ENCODE peak calls at places on chromosomes 13 and 19, in seven cellular contexts. One of them, this sample, is unnamed.

GRCh38 chr13:111539791-111540446 is 219.5 kb downstream of the TEX29 start:
- DNase-seq in astrocyte of the cerebellum: no peak
- DNase-seq in A549: no peak
- DNase-seq in lower leg skin: no peak
- DNase-seq in HCT116: no peak
- DNase-seq in right atrium auricular region: no peak
- DNase-seq in tibial artery: peak; percentile 42
- DNase-seq in this sample: no peak

GRCh38 chr19:3608750-3609322 is 2.2 kb upstream of the TBXA2R start:
- DNase-seq in A549: no peak
- DNase-seq in lower leg skin: no peak
- DNase-seq in right atrium auricular region: no peak
- DNase-seq in astrocyte of the cerebellum: no peak
- DNase-seq in HCT116: no peak
- DNase-seq in tibial artery: peak; percentile 83
- DNase-seq in this sample: peak; percentile 63

GRCh38 chr13:95352486-95352885 is 51.2 kb upstream of the ABCC4 start:
- DNase-seq in lower leg skin: no peak
- DNase-seq in right atrium auricular region: no peak
- DNase-seq in astrocyte of the cerebellum: no peak
- DNase-seq in HCT116: no peak
- DNase-seq in tibial artery: no peak
- DNase-seq in A549: no peak
- DNase-seq in this sample: no peak

GRCh38 chr19:29106353-29106885 is 106.5 kb downstream of the UQCRFS1 start:
- DNase-seq in tibial artery: peak; percentile 31
- DNase-seq in astrocyte of the cerebellum: no peak
- DNase-seq in A549: no peak
- DNase-seq in right atrium auricular region: no peak
- DNase-seq in HCT116: no peak
- DNase-seq in lower leg skin: no peak
- DNase-seq in this sample: no peak

GRCh38 chr13:45799451-45799850 is 52.1 kb downstream of the SIAH3 start:
- DNase-seq in lower leg skin: no peak
- DNase-seq in HCT116: no peak
- DNase-seq in tibial artery: no peak
- DNase-seq in right atrium auricular region: peak; percentile 40
- DNase-seq in A549: no peak
- DNase-seq in astrocyte of the cerebellum: no peak
- DNase-seq in this sample: no peak

GRCh38 chr19:1911995-1912394 is 6.8 kb downstream of the ADAT3 start:
- DNase-seq in tibial artery: no peak
- DNase-seq in right atrium auricular region: no peak
- DNase-seq in A549: no peak
- DNase-seq in lower leg skin: no peak
- DNase-seq in astrocyte of the cerebellum: no peak
- DNase-seq in HCT116: no peak
- DNase-seq in this sample: no peak

GRCh38 chr19:38693380-38694223 is 46.2 kb downstream of the ACTN4 start:
- DNase-seq in lower leg skin: no peak
- DNase-seq in tibial artery: no peak
- DNase-seq in A549: peak; percentile 92
- DNase-seq in right atrium auricular region: no peak
- DNase-seq in astrocyte of the cerebellum: peak; percentile 39
- DNase-seq in HCT116: peak; percentile 91
- DNase-seq in this sample: peak; percentile 88

GRCh38 chr19:50669319-50670101 is 20.3 kb downstream of the C19orf81 start:
- DNase-seq in lower leg skin: no peak
- DNase-seq in astrocyte of the cerebellum: no peak
- DNase-seq in HCT116: no peak
- DNase-seq in right atrium auricular region: no peak
- DNase-seq in tibial artery: no peak
- DNase-seq in A549: peak; percentile 61
- DNase-seq in this sample: peak; percentile 6

GRCh38 chr19:16969127-16969526 is 57.5 kb downstream of the CPAMD8 start:
- DNase-seq in right atrium auricular region: no peak
- DNase-seq in astrocyte of the cerebellum: no peak
- DNase-seq in lower leg skin: peak; percentile 39
- DNase-seq in tibial artery: no peak
- DNase-seq in HCT116: no peak
- DNase-seq in A549: peak; percentile 23
- DNase-seq in this sample: no peak

GRCh38 chr13:110815471-110816204 is 99.2 kb downstream of the ANKRD10 start:
- DNase-seq in astrocyte of the cerebellum: no peak
- DNase-seq in HCT116: no peak
- DNase-seq in right atrium auricular region: no peak
- DNase-seq in tibial artery: peak; percentile 44
- DNase-seq in lower leg skin: no peak
- DNase-seq in A549: no peak
- DNase-seq in this sample: peak; percentile 8

GRCh38 chr13:32113564-32113963 is 82.0 kb downstream of the FRY start:
- DNase-seq in right atrium auricular region: no peak
- DNase-seq in HCT116: no peak
- DNase-seq in lower leg skin: no peak
- DNase-seq in astrocyte of the cerebellum: no peak
- DNase-seq in tibial artery: no peak
- DNase-seq in A549: no peak
- DNase-seq in this sample: no peak

GRCh38 chr13:75579529-75579928 is 29.9 kb downstream of the UCHL3 start:
- DNase-seq in astrocyte of the cerebellum: no peak
- DNase-seq in right atrium auricular region: no peak
- DNase-seq in HCT116: no peak
- DNase-seq in lower leg skin: no peak
- DNase-seq in tibial artery: no peak
- DNase-seq in A549: no peak
- DNase-seq in this sample: no peak

GRCh38 chr13:29801102-29801501 is 49.3 kb downstream of the UBL3 start:
- DNase-seq in astrocyte of the cerebellum: no peak
- DNase-seq in right atrium auricular region: no peak
- DNase-seq in tibial artery: no peak
- DNase-seq in lower leg skin: no peak
- DNase-seq in HCT116: no peak
- DNase-seq in A549: no peak
- DNase-seq in this sample: no peak

GRCh38 chr19:51830263-51830662 is 35.3 kb downstream of the FPR3 start:
- DNase-seq in A549: no peak
- DNase-seq in HCT116: no peak
- DNase-seq in right atrium auricular region: no peak
- DNase-seq in astrocyte of the cerebellum: no peak
- DNase-seq in tibial artery: no peak
- DNase-seq in lower leg skin: no peak
- DNase-seq in this sample: no peak

GRCh38 chr19:47225746-47226425 is 5.1 kb downstream of the BBC3 start:
- DNase-seq in tibial artery: peak; percentile 93
- DNase-seq in lower leg skin: peak; percentile 80
- DNase-seq in A549: peak; percentile 89
- DNase-seq in right atrium auricular region: peak; percentile 89
- DNase-seq in astrocyte of the cerebellum: peak; percentile 68
- DNase-seq in HCT116: no peak
- DNase-seq in this sample: peak; percentile 89
- H3K4me3 ChIP-seq in tibial artery: peak overlapping the region; percentile 82
- H3K4me3 ChIP-seq in lower leg skin: peak overlapping the region; percentile 22
- H3K4me3 ChIP-seq in A549: peak overlapping the region; percentile 89
- H3K4me3 ChIP-seq in right atrium auricular region: peak overlapping the region; percentile 84
- H3K4me3 ChIP-seq in astrocyte of the cerebellum: peak overlapping the region; percentile 87
- H3K4me3 ChIP-seq in HCT116: peak overlapping the region; percentile 76
- H3K4me3 ChIP-seq in this sample: peak overlapping the region; percentile 25

GRCh38 chr13:49421391-49421790 is 22.5 kb downstream of the CAB39L start:
- DNase-seq in right atrium auricular region: no peak
- DNase-seq in lower leg skin: no peak
- DNase-seq in HCT116: peak; percentile 10
- DNase-seq in A549: peak; percentile 29
- DNase-seq in astrocyte of the cerebellum: no peak
- DNase-seq in tibial artery: no peak
- DNase-seq in this sample: no peak
- TF ChIP-seq CTCF in right atrium auricular region: no peak
- TF ChIP-seq CTCF in lower leg skin: no peak
- TF ChIP-seq CTCF in HCT116: peak; percentile 40
- TF ChIP-seq CTCF in A549: no peak
- TF ChIP-seq CTCF in astrocyte of the cerebellum: no peak
- TF ChIP-seq CTCF in tibial artery: no peak
- TF ChIP-seq CTCF in this sample: peak; percentile 3

DNA sequence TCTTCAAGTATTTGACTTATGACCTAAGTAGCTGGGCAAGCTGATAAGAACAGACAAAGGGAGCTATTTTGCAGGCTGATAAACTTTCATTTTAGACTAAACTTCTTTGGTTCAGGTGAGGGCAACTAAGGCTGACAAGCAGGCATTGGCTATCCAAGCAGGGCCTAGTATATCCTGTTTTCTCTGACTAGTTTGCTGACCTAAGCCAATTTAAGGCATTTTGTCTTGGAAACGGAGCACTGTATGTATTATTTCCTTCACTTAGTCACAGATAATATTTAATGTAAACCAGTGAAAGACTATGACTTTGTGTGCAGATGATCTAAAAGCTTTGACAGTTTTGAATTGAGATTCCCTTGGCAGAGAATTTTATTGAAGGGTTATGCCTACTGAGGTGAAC is 172.5 kb downstream of the POU4F1 start:
- DNase-seq in HCT116: no peak
- DNase-seq in lower leg skin: no peak
- DNase-seq in A549: no peak
- DNase-seq in astrocyte of the cerebellum: no peak
- DNase-seq in tibial artery: no peak
- DNase-seq in right atrium auricular region: no peak
- DNase-seq in this sample: no peak
- H3K4me3 ChIP-seq in HCT116: no peak overlapping the region
- H3K4me3 ChIP-seq in lower leg skin: no peak overlapping the region
- H3K4me3 ChIP-seq in A549: no peak overlapping the region
- H3K4me3 ChIP-seq in astrocyte of the cerebellum: no peak overlapping the region
- H3K4me3 ChIP-seq in tibial artery: no peak overlapping the region
- H3K4me3 ChIP-seq in right atrium auricular region: no peak overlapping the region
- H3K4me3 ChIP-seq in this sample: no peak overlapping the region

GRCh38 chr13:51041126-51041525 is 69.9 kb downstream of the C13orf42 start:
- DNase-seq in astrocyte of the cerebellum: no peak
- DNase-seq in tibial artery: no peak
- DNase-seq in HCT116: no peak
- DNase-seq in lower leg skin: no peak
- DNase-seq in right atrium auricular region: no peak
- DNase-seq in A549: no peak
- DNase-seq in this sample: no peak

GRCh38 chr13:51045450-51045849 is 65.6 kb downstream of the C13orf42 start:
- DNase-seq in HCT116: no peak
- DNase-seq in A549: no peak
- DNase-seq in tibial artery: no peak
- DNase-seq in astrocyte of the cerebellum: no peak
- DNase-seq in right atrium auricular region: no peak
- DNase-seq in lower leg skin: no peak
- DNase-seq in this sample: no peak

GRCh38 chr13:51047434-51048165 is 63.5 kb downstream of the C13orf42 start:
- DNase-seq in right atrium auricular region: no peak
- DNase-seq in tibial artery: no peak
- DNase-seq in lower leg skin: no peak
- DNase-seq in HCT116: no peak
- DNase-seq in A549: no peak
- DNase-seq in astrocyte of the cerebellum: no peak
- DNase-seq in this sample: no peak

GRCh38 chr13:51041710-51042109 is 69.4 kb downstream of the C13orf42 start:
- DNase-seq in right atrium auricular region: no peak
- DNase-seq in astrocyte of the cerebellum: no peak
- DNase-seq in HCT116: no peak
- DNase-seq in tibial artery: no peak
- DNase-seq in A549: no peak
- DNase-seq in lower leg skin: no peak
- DNase-seq in this sample: no peak

GRCh38 chr13:51044023-51044665 is 66.9 kb downstream of the C13orf42 start:
- DNase-seq in A549: no peak
- DNase-seq in astrocyte of the cerebellum: no peak
- DNase-seq in right atrium auricular region: no peak
- DNase-seq in lower leg skin: no peak
- DNase-seq in tibial artery: no peak
- DNase-seq in HCT116: no peak
- DNase-seq in this sample: no peak
- TF ChIP-seq CTCF in A549: no peak
- TF ChIP-seq CTCF in astrocyte of the cerebellum: no peak
- TF ChIP-seq CTCF in right atrium auricular region: no peak
- TF ChIP-seq CTCF in lower leg skin: no peak
- TF ChIP-seq CTCF in tibial artery: no peak
- TF ChIP-seq CTCF in HCT116: no peak
- TF ChIP-seq CTCF in this sample: no peak

DNA sequence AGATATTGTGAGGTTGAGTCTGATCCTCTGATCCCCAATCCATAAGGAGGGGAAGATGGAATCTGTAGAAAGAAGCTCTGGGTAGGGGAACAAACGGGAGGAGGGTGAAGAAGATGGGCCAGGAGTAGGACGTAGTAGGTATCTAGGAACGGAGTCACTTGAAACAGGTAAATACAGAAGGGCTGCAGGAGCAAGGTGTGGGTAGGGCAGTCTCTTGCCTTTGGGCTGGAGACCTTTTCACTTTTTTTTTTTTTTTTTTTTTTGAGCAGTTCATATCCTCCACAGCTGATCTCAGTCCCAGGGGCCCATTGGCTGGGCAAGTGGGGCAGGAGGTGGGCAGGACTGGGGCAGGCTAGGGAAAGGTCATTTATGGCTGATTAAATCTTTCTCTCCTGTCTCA is 1.5 kb downstream of the BCKDHA start:
- DNase-seq in tibial artery: no peak
- DNase-seq in right atrium auricular region: no peak
- DNase-seq in HCT116: no peak
- DNase-seq in lower leg skin: no peak
- DNase-seq in A549: no peak
- DNase-seq in astrocyte of the cerebellum: no peak
- DNase-seq in this sample: no peak
- H3K4me3 ChIP-seq in tibial artery: peak overlapping the region; percentile 88
- H3K4me3 ChIP-seq in right atrium auricular region: no peak overlapping the region
- H3K4me3 ChIP-seq in HCT116: peak overlapping the region; percentile 93
- H3K4me3 ChIP-seq in lower leg skin: no peak overlapping the region
- H3K4me3 ChIP-seq in A549: peak overlapping the region; percentile 67
- H3K4me3 ChIP-seq in astrocyte of the cerebellum: no peak overlapping the region
- H3K4me3 ChIP-seq in this sample: no peak overlapping the region

GRCh38 chr19:47168065-47168464 is 37.4 kb downstream of the SAE1 start:
- DNase-seq in A549: no peak
- DNase-seq in astrocyte of the cerebellum: no peak
- DNase-seq in HCT116: no peak
- DNase-seq in lower leg skin: no peak
- DNase-seq in right atrium auricular region: no peak
- DNase-seq in tibial artery: no peak
- DNase-seq in this sample: no peak
- TF ChIP-seq CTCF in A549: no peak
- TF ChIP-seq CTCF in astrocyte of the cerebellum: no peak
- TF ChIP-seq CTCF in HCT116: no peak
- TF ChIP-seq CTCF in lower leg skin: no peak
- TF ChIP-seq CTCF in right atrium auricular region: no peak
- TF ChIP-seq CTCF in tibial artery: no peak
- TF ChIP-seq CTCF in this sample: no peak